ENCODE peak calls at places on chromosome 10, in nine cellular contexts. T is fibroblast of lung, N is tibial artery, E is AG10803, A is brain microvascular endothelial cell, M is IMR-90, S is MM.1S, L is iPS DF 6.9, O is neural progenitor cell. C is an unnamed sample.

GRCh38 chr10:110008518-110009339 is 945 bp downstream of the ADD3 start:
- DNase-seq in A (no peak), E (no peak), S (peak; percentile 80), L (no peak), T (no peak), O (peak; percentile 21), M (no peak), N (no peak), C (no peak)

GRCh38 chr10:86556532-86556931 is 34.9 kb upstream of the WAPL start:
- DNase-seq in S (no peak), E (no peak), L (no peak), T (no peak), M (no peak), A (no peak), N (no peak), O (no peak), C (no peak)

GRCh38 chr10:96598841-96599240 is 12.0 kb upstream of the TM9SF3 start:
- DNase-seq in A (no peak), M (no peak), N (no peak), O (no peak), T (no peak), E (no peak), L (no peak), S (no peak), C (no peak)

GRCh38 chr10:88039496-88040200 is 176.2 kb downstream of the PTEN start:
- DNase-seq in N (no peak), A (peak; percentile 45), O (no peak), L (no peak), E (peak; percentile 45), M (peak; percentile 67), T (peak; percentile 75), S (no peak), C (no peak)

GRCh38 chr10:13950543-13950939 is 363.8 kb downstream of the PRPF18 start:
- DNase-seq in E (no peak), O (no peak), N (no peak), S (no peak), L (no peak), M (no peak), A (no peak), T (no peak), C (no peak)

GRCh38 chr10:104029528-104029875 is 56.2 kb downstream of the COL17A1 start:
- DNase-seq in O (no peak), A (no peak), N (no peak), T (no peak), S (no peak), M (peak; percentile 63), L (no peak), E (peak; percentile 54), C (no peak)

GRCh38 chr10:11573497-11573896 is 38.0 kb downstream of the USP6NL start:
- DNase-seq in M (peak; percentile 63), A (peak; percentile 5), N (no peak), S (no peak), O (peak; percentile 41), T (peak; percentile 45), E (peak; percentile 62), L (no peak), C (no peak)

GRCh38 chr10:60246382-60246781 is 143.3 kb downstream of the ANK3 start:
- DNase-seq in L (no peak), T (no peak), S (no peak), M (no peak), A (no peak), E (no peak), O (peak; percentile 9), N (no peak), C (no peak)

GRCh38 chr10:32095116-32095733 is 39.0 kb upstream of the KIF5B start:
- DNase-seq in T (no peak), A (no peak), M (no peak), L (no peak), E (no peak), N (no peak), O (no peak), S (no peak), C (no peak)

GRCh38 chr10:76583711-76584161 is 1053.9 kb downstream of the KCNMA1 start:
- DNase-seq in E (peak; percentile 95), M (peak; percentile 90), O (peak; percentile 3), N (no peak), S (no peak), L (no peak), A (peak; percentile 89), T (peak; percentile 92), C (no peak)

GRCh38 chr10:126569513-126570447 is 100.7 kb downstream of the C10orf90 start:
- DNase-seq in N (no peak), M (peak; percentile 85), O (no peak), A (peak; percentile 91), S (no peak), E (peak; percentile 80), T (peak; percentile 92), L (no peak), C (no peak)

GRCh38 chr10:133405844-133406527 is 12.0 kb downstream of the MTG1 start:
- DNase-seq in T (peak; percentile 72), M (peak; percentile 36), N (no peak), S (no peak), L (no peak), A (no peak), E (peak; percentile 52), O (no peak), C (no peak)

GRCh38 chr10:50417906-50418697 is 166.8 kb upstream of the ASAH2 start:
- DNase-seq in S (no peak), O (peak; percentile 79), T (peak; percentile 91), A (peak; percentile 81), M (peak; percentile 80), L (peak; percentile 18), E (peak; percentile 91), N (peak; percentile 74), C (peak; percentile 35)

GRCh38 chr10:8130973-8131911 is 76.8 kb downstream of the GATA3 start:
- DNase-seq in N (no peak), M (peak; percentile 15), L (no peak), S (peak; percentile 36), E (no peak), T (peak; percentile 87), O (no peak), A (no peak), C (no peak)

GRCh38 chr10:70120417-70120816 is 12.2 kb downstream of the AIFM2 start:
- DNase-seq in T (no peak), N (no peak), A (no peak), L (no peak), O (no peak), S (no peak), M (no peak), E (no peak), C (no peak)

GRCh38 chr10:119079572-119080520 is 771 bp downstream of the EIF3A start:
- DNase-seq in T (peak; percentile 77), S (peak; percentile 58), L (no peak), E (peak; percentile 79), A (peak; percentile 67), O (peak; percentile 78), M (peak; percentile 75), N (peak; percentile 85), C (no peak)

GRCh38 chr10:131264110-131264788 is 47.3 kb downstream of the TCERG1L start:
- DNase-seq in L (no peak), E (no peak), N (peak; percentile 31), T (no peak), A (no peak), S (no peak), M (no peak), O (no peak), C (no peak)

GRCh38 chr10:33237736-33238624 is 96.5 kb downstream of the NRP1 start:
- DNase-seq in O (no peak), A (peak; percentile 97), S (no peak), E (peak; percentile 98), T (peak; percentile 100), N (no peak), L (no peak), M (peak; percentile 99), C (peak; percentile 13)

GRCh38 chr10:98267894-98268693 is at the start of gene LOXL4:
- DNase-seq in A (no peak), L (no peak), T (peak; percentile 45), M (no peak), S (no peak), N (no peak), E (peak; percentile 54), O (peak; percentile 60), C (no peak)
- H3K4me3 ChIP-seq in A (peak within 1 kb of the TSS; percentile 57), L (peak within 1 kb of the TSS; percentile 52), T (peak within 1 kb of the TSS; percentile 54), M (peak within 1 kb of the TSS; percentile 42), S (peak within 1 kb of the TSS; percentile 58), N (peak within 1 kb of the TSS; percentile 53), E (peak within 1 kb of the TSS; percentile 72), O (peak within 1 kb of the TSS; percentile 61), C (peak within 1 kb of the TSS; percentile 28)

DNA sequence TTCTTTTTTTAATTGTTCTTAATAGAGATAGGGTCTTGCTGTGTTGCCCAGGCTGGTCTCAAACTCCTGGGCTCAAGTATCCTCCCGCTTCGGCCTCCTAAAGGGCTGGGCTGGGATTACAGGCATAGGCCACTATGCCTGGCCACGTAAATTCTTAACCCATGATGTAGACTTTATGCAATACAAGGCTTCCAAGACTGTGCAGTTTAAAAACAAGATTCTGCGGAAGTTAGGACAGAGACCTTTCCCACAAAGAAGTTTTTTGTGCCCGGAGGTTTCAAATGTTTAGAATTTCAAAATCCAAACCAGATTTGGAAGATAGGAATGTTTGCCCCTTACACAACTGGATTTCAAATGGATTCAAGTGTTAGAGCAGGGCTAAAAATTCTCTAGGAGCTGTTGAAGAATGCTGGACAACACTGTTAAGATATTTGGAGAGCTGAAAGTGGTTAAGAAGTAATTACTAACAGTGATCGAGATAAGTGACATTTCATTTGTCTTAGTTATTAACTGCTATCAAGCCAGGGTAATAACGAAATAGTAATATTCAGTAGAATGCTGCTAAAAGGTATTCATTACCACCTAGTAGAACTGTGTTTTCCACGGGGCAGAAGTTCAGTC is 7.4 kb downstream of the APBB1IP start:
- DNase-seq in S (no peak), T (no peak), O (no peak), M (no peak), L (no peak), A (no peak), E (peak; percentile 39), N (no peak), C (no peak)
- H3K4me3 ChIP-seq in S (no peak overlapping the region), T (no peak overlapping the region), O (no peak overlapping the region), M (no peak overlapping the region), L (no peak overlapping the region), A (no peak overlapping the region), E (no peak overlapping the region), N (no peak overlapping the region), C (no peak overlapping the region)

DNA sequence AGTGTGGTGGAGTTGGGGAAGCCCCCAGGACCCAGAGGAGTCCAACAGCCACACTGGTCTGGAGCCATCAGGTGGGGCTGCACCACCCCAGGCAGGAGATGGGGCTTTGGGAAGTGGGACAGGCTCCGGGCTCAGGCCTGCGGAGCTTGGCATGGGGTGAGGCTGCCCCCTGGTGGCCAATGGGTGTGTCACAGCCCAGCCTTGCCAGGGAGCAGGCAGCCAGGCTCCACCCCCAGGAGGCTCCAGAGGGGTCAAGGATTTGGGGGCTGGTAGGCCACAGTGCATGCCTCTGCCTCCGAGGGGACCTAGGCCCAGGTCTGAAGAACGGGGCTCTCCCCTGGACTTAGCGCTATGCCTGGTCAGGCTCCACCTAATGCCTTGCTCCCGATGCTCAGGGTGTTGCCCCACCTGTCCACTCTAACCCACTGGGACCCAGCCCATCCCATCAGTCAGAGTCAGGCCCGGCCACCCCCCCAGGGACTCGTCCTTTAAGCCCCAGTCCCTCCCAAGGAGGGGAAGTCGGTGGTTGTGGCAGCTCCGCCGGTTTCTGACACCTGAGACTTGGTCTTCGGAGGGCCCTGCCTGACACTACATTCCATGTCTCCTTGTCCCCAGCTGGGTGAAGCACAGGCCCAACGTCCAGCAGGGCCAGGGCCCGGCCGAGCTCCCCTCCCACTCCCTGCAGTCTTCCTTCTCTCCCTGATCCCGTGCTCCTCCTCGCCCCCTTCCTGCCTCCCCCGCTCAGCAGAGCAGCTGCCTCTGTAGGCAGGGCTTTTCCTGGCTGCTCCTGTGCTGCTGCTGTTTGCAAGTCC is 11.3 kb upstream of the SAMD8 start:
- DNase-seq in M (peak; percentile 52), T (peak; percentile 41), E (peak; percentile 52), A (peak; percentile 48), N (peak; percentile 82), L (no peak), S (peak; percentile 62), O (peak; percentile 91), C (no peak)
- H3K4me3 ChIP-seq in M (no peak overlapping the region), T (no peak overlapping the region), E (no peak overlapping the region), A (no peak overlapping the region), N (no peak overlapping the region), L (no peak overlapping the region), S (no peak overlapping the region), O (no peak overlapping the region), C (no peak overlapping the region)

GRCh38 chr10:115981056-115981455 is 291.9 kb downstream of the GFRA1 start:
- DNase-seq in E (no peak), O (peak; percentile 23), S (no peak), L (no peak), A (no peak), M (no peak), N (no peak), T (no peak), C (no peak)
- H3K4me3 ChIP-seq in E (peak overlapping the region; percentile 24), O (no peak overlapping the region), S (no peak overlapping the region), L (no peak overlapping the region), A (peak overlapping the region; percentile 15), M (no peak overlapping the region), N (peak overlapping the region; percentile 13), T (no peak overlapping the region), C (no peak overlapping the region)